ENCODE peak calls at places on chromosome 21, in ten cellular contexts. J is OCI-LY7, P is HFFc6, M is mucosa of descending colon, F is GM13977, V is left ventricle myocardium inferior, D is endothelial cell, H is tibial artery, W is fibroblast of villous mesenchyme, O is cardiac fibroblast. K is an unnamed sample.

GRCh38 chr21:17552410-17552809 is 39.6 kb downstream of the CXADR start:
- DNase-seq in J (no peak), P (no peak), M (no peak), F (no peak), V (no peak), D (no peak), H (no peak), W (no peak), O (no peak), K (no peak)

GRCh38 chr21:15037894-15038293 is 26.9 kb downstream of the NRIP1 start:
- DNase-seq in J (no peak), P (no peak), M (no peak), F (no peak), V (no peak), D (no peak), H (no peak), W (no peak), O (no peak), K (no peak)

GRCh38 chr21:36992671-36993070 is 13.8 kb upstream of the RIPPLY3 start:
- DNase-seq in J (no peak), P (no peak), M (no peak), F (no peak), V (no peak), D (no peak), H (no peak), W (no peak), O (no peak), K (no peak)

GRCh38 chr21:33299181-33299752 is 25.5 kb upstream of the IFNAR1 start:
- DNase-seq in J (peak), P (no peak), M (no peak), F (peak), V (no peak), D (no peak), H (no peak), W (no peak), O (peak), K (peak)

GRCh38 chr21:29825936-29826335 is 113.9 kb downstream of the GRIK1 start:
- DNase-seq in J (no peak), P (no peak), M (no peak), F (no peak), V (no peak), D (no peak), H (no peak), W (no peak), O (no peak), K (no peak)

GRCh38 chr21:30800605-30801004 is 12.5 kb downstream of the KRTAP8-1 start:
- DNase-seq in J (no peak), P (no peak), M (no peak), F (no peak), V (no peak), D (no peak), H (no peak), W (no peak), O (no peak), K (no peak)

GRCh38 chr21:45973475-45974072 is 8.0 kb upstream of the COL6A1 start:
- DNase-seq in J (no peak), P (peak), M (peak), F (peak), V (peak), D (peak), H (peak), W (peak), O (peak), K (peak)

GRCh38 chr21:42468511-42469131 is 27.4 kb downstream of the RSPH1 start:
- DNase-seq in J (no peak), P (no peak), M (no peak), F (no peak), V (no peak), D (no peak), H (no peak), W (peak), O (no peak), K (no peak)

GRCh38 chr21:33212159-33212851 is 17.4 kb upstream of the IFNAR2 start:
- DNase-seq in J (peak), P (peak), M (no peak), F (no peak), V (no peak), D (no peak), H (no peak), W (peak), O (peak), K (no peak)

GRCh38 chr21:46622226-46622625 is 13.2 kb upstream of the PRMT2 start:
- DNase-seq in J (no peak), P (no peak), M (no peak), F (no peak), V (peak), D (peak), H (peak), W (no peak), O (no peak), K (no peak)

GRCh38 chr21:33022489-33022827 is 3.3 kb upstream of the OLIG2 start:
- DNase-seq in J (no peak), P (no peak), M (no peak), F (no peak), V (no peak), D (no peak), H (no peak), W (no peak), O (no peak), K (peak)

GRCh38 chr21:39377444-39378050 is 28.7 kb upstream of the HMGN1 start:
- DNase-seq in J (no peak), P (no peak), M (no peak), F (no peak), V (no peak), D (no peak), H (no peak), W (no peak), O (peak), K (peak)

GRCh38 chr21:45852886-45853400 is 128.6 kb upstream of the COL6A1 start:
- DNase-seq in J (no peak), P (no peak), M (no peak), F (no peak), V (no peak), D (no peak), H (no peak), W (no peak), O (no peak), K (no peak)

GRCh38 chr21:30605968-30606367 is 5.1 kb downstream of the KRTAP22-1 start:
- DNase-seq in J (no peak), P (no peak), M (no peak), F (no peak), V (no peak), D (no peak), H (no peak), W (no peak), O (no peak), K (no peak)

DNA sequence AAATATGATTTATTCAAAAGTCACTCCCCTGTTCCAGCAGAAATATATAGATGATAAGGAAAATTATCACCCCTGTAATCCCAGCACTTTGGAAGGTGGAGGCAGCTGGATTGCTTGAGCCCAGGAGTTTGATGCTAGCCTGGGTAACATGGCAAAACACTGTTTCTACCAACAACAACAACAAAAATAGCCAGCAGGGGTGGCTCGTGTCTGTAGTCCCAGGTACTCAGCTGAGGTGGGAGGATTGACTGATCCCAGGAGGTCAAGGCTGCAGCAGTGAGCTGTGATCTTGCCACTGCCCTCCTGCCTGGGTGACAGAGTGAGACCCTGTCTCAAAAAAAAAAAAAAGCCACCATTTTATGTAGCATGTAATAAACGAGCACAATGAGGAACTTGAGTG is 1546.5 kb downstream of the NCAM2 start:
- DNase-seq in J (no peak), P (no peak), M (no peak), F (no peak), V (no peak), D (no peak), H (no peak), W (no peak), O (no peak), K (no peak)
- TF ChIP-seq CTCF in J (no peak), P (no peak), M (no peak), F (no peak), V (no peak), D (no peak), H (no peak), W (no peak), O (no peak), K (no peak)

GRCh38 chr21:20253261-20253660 is 744.9 kb upstream of the NCAM2 start:
- DNase-seq in J (no peak), P (no peak), M (no peak), F (no peak), V (no peak), D (no peak), H (no peak), W (no peak), O (no peak), K (no peak)

GRCh38 chr21:20254964-20255363 is 743.2 kb upstream of the NCAM2 start:
- DNase-seq in J (no peak), P (no peak), M (no peak), F (no peak), V (no peak), D (no peak), H (no peak), W (no peak), O (no peak), K (no peak)

GRCh38 chr21:20249401-20249800 is 748.8 kb upstream of the NCAM2 start:
- DNase-seq in J (no peak), P (no peak), M (no peak), F (no peak), V (no peak), D (no peak), H (no peak), W (no peak), O (no peak), K (no peak)

DNA sequence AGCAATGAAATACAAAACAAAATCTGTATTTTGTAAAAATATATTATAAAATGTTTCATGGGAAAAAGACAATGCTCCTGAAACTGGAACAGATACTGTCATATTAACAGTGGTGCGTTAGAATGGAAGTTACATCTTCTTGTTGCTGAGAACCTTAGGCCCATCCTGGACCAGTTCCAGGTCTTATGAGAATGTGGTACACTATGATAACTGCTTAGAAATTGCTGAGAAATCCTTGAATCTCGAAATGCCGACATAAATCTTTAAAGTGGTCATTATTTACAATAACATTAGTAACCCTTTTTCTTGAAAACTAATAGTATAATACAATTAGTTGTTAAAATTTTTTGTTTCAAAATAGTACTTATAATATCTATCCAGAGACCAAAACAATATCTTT is 747.9 kb upstream of the NCAM2 start:
- DNase-seq in J (no peak), P (no peak), M (no peak), F (no peak), V (no peak), D (no peak), H (no peak), W (no peak), O (no peak), K (no peak)
- TF ChIP-seq CTCF in J (no peak), P (no peak), M (no peak), F (no peak), V (no peak), D (no peak), H (no peak), W (no peak), O (no peak), K (no peak)

GRCh38 chr21:35885942-35886541 is 174.3 kb downstream of the SETD4 start:
- DNase-seq in J (no peak), P (no peak), M (no peak), F (no peak), V (no peak), D (no peak), H (no peak), W (no peak), O (no peak), K (no peak)
- TF ChIP-seq CTCF in J (no peak), P (no peak), M (no peak), F (no peak), V (peak), D (no peak), H (no peak), W (no peak), O (no peak), K (no peak)

GRCh38 chr21:44718571-44718970 is 7.2 kb upstream of the TSPEAR start:
- DNase-seq in J (peak), P (no peak), M (no peak), F (no peak), V (no peak), D (no peak), H (no peak), W (no peak), O (no peak), K (no peak)
- TF ChIP-seq CTCF in J (peak), P (no peak), M (no peak), F (no peak), V (no peak), D (no peak), H (no peak), W (no peak), O (no peak), K (no peak)

GRCh38 chr21:34861302-34861701 is 187.8 kb downstream of the RUNX1 start:
- DNase-seq in J (no peak), P (no peak), M (no peak), F (no peak), V (no peak), D (no peak), H (no peak), W (no peak), O (no peak), K (no peak)

GRCh38 chr21:34859976-34860653 is 189.0 kb downstream of the RUNX1 start:
- DNase-seq in J (no peak), P (no peak), M (no peak), F (no peak), V (no peak), D (no peak), H (no peak), W (no peak), O (no peak), K (no peak)

GRCh38 chr21:34857122-34857713 is 188.4 kb downstream of the CLIC6 start:
- DNase-seq in J (peak), P (no peak), M (no peak), F (no peak), V (no peak), D (no peak), H (no peak), W (no peak), O (no peak), K (no peak)

GRCh38 chr21:34858559-34858958 is 189.8 kb downstream of the CLIC6 start:
- DNase-seq in J (no peak), P (no peak), M (no peak), F (no peak), V (no peak), D (no peak), H (no peak), W (peak), O (no peak), K (no peak)

DNA sequence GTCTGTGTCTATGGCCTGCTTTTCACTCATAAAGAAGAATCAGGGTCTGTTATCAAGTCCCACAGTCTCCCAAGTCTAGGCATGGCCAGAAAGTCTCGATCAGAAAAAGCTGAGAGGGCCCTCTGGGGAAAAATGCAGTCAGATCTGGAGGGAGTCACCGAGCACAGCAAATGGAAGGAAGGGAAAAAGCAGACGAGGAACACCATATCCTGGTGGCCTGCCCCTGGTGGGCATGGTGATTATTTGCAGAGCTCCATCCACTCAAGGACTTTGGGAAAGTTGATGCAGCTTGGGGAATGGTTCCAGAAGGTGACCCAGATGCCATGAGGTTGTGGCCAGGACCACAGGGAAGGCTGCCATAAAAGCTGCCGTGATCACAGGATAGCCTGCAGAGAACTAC is 189.1 kb downstream of the CLIC6 start:
- DNase-seq in J (no peak), P (no peak), M (no peak), F (no peak), V (no peak), D (no peak), H (no peak), W (no peak), O (no peak), K (no peak)
- TF ChIP-seq CTCF in J (peak), P (peak), M (no peak), F (no peak), V (no peak), D (peak), H (no peak), W (peak), O (peak), K (no peak)

DNA sequence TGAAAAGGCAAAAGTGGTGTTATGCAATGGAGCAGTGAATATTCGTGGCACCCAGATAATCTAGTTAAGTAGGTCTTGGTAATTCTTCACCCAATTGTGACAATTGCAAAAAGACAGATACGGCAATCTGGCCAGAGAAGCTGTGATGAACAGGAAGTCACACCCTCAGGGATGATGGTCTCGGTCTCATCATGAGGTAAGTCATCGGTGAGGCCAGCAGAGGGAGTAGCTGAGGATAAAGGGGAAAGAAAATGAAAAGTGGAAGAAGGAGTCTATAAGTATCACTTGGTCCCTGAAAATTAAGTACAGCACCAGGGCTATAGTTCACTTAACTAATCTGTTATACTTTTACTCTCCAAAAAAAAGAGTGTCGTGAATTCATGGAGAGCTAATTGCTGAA is 258.8 kb upstream of the NCAM2 start:
- DNase-seq in J (no peak), P (no peak), M (no peak), F (no peak), V (no peak), D (peak), H (no peak), W (no peak), O (no peak), K (no peak)
- TF ChIP-seq CTCF in J (no peak), P (no peak), M (no peak), F (no peak), V (no peak), D (peak), H (no peak), W (no peak), O (no peak), K (no peak)

GRCh38 chr21:28793043-28793442 is 199.6 kb downstream of the LTN1 start:
- DNase-seq in J (peak), P (peak), M (no peak), F (no peak), V (no peak), D (no peak), H (no peak), W (peak), O (peak), K (no peak)
- TF ChIP-seq CTCF in J (peak), P (peak), M (no peak), F (no peak), V (peak), D (no peak), H (peak), W (peak), O (peak), K (no peak)

DNA sequence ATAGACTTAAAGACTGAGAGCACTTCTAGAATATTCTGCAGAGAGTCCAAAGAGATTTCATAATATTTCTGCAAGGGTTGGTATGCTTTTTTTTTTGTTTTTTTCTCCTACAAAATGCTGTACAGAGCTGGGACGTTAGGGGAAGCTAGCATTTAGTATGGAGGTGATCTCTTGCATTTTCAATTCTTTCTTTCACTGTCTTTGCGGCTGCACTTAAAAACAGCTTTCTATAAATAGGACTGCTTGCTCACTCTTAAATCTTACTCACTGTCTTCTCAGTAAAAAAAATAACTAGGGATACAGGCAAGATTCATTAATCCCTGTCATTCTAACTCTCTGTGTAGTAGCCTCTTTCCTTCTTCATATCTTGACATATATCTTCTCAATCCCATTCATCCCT is 7.4 kb downstream of the DSCAM start:
- DNase-seq in J (no peak), P (peak), M (no peak), F (no peak), V (no peak), D (no peak), H (no peak), W (no peak), O (no peak), K (no peak)
- TF ChIP-seq CTCF in J (no peak), P (no peak), M (no peak), F (no peak), V (no peak), D (no peak), H (no peak), W (no peak), O (no peak), K (no peak)